ENCODE peak calls at places on chromosomes 4 and X, in five cellular contexts. One of them, this sample, is unnamed.

GRCh38 chrX:133402042-133402453 is 13.2 kb downstream of the GPC4 start:
- DNase-seq in GM13976: no peak
- DNase-seq in mammary epithelial cell: peak; percentile 20
- DNase-seq in endothelial cell of umbilical vein: no peak
- DNase-seq in neural crest cell: no peak
- DNase-seq in this sample: no peak

GRCh38 chr4:155609455-155610059 is 57.1 kb upstream of the GUCY1A1 start:
- DNase-seq in GM13976: no peak
- DNase-seq in mammary epithelial cell: peak; percentile 25
- DNase-seq in endothelial cell of umbilical vein: no peak
- DNase-seq in neural crest cell: no peak
- DNase-seq in this sample: no peak

GRCh38 chr4:179695175-179695574 is 2252.9 kb upstream of the AGA start:
- DNase-seq in GM13976: no peak
- DNase-seq in mammary epithelial cell: peak; percentile 5
- DNase-seq in endothelial cell of umbilical vein: no peak
- DNase-seq in neural crest cell: no peak
- DNase-seq in this sample: no peak

GRCh38 chr4:94516067-94516466 is 64.3 kb downstream of the PDLIM5 start:
- DNase-seq in GM13976: no peak
- DNase-seq in mammary epithelial cell: peak; percentile 75
- DNase-seq in endothelial cell of umbilical vein: no peak
- DNase-seq in neural crest cell: no peak
- DNase-seq in this sample: no peak

GRCh38 chr4:155271557-155271956 is 63.1 kb downstream of the NPY2R start:
- DNase-seq in GM13976: no peak
- DNase-seq in mammary epithelial cell: no peak
- DNase-seq in endothelial cell of umbilical vein: no peak
- DNase-seq in neural crest cell: no peak
- DNase-seq in this sample: no peak

GRCh38 chr4:62328526-62328925 is 1128.4 kb downstream of the ADGRL3 start:
- DNase-seq in GM13976: no peak
- DNase-seq in mammary epithelial cell: no peak
- DNase-seq in endothelial cell of umbilical vein: no peak
- DNase-seq in neural crest cell: no peak
- DNase-seq in this sample: no peak

GRCh38 chr4:94457692-94458106 is 6.0 kb downstream of the PDLIM5 start:
- DNase-seq in GM13976: no peak
- DNase-seq in mammary epithelial cell: no peak
- DNase-seq in endothelial cell of umbilical vein: peak; percentile 44
- DNase-seq in neural crest cell: peak; percentile 39
- DNase-seq in this sample: no peak

GRCh38 chr4:7266525-7267292 is 74.4 kb downstream of the SORCS2 start:
- DNase-seq in GM13976: no peak
- DNase-seq in mammary epithelial cell: peak; percentile 84
- DNase-seq in endothelial cell of umbilical vein: no peak
- DNase-seq in neural crest cell: no peak
- DNase-seq in this sample: no peak

GRCh38 chr4:134952305-134952704 is 750.7 kb upstream of the PABPC4L start:
- DNase-seq in GM13976: no peak
- DNase-seq in mammary epithelial cell: no peak
- DNase-seq in endothelial cell of umbilical vein: no peak
- DNase-seq in neural crest cell: no peak
- DNase-seq in this sample: no peak

GRCh38 chrX:130260316-130260715 is 8.4 kb downstream of the ZNF280C start:
- DNase-seq in GM13976: no peak
- DNase-seq in mammary epithelial cell: no peak
- DNase-seq in endothelial cell of umbilical vein: no peak
- DNase-seq in neural crest cell: no peak
- DNase-seq in this sample: no peak

GRCh38 chr4:181835348-181835747 is 407.9 kb upstream of the TENM3 start:
- DNase-seq in GM13976: no peak
- DNase-seq in mammary epithelial cell: peak; percentile 45
- DNase-seq in endothelial cell of umbilical vein: no peak
- DNase-seq in neural crest cell: no peak
- DNase-seq in this sample: no peak

GRCh38 chr4:688695-689497 is at the start of gene SLC49A3:
- DNase-seq in GM13976: peak; percentile 69
- DNase-seq in mammary epithelial cell: no peak
- DNase-seq in endothelial cell of umbilical vein: no peak
- DNase-seq in neural crest cell: no peak
- DNase-seq in this sample: no peak
- TF ChIP-seq CTCF in GM13976: no peak
- TF ChIP-seq CTCF in mammary epithelial cell: no peak
- TF ChIP-seq CTCF in endothelial cell of umbilical vein: no peak
- TF ChIP-seq CTCF in neural crest cell: no peak
- TF ChIP-seq CTCF in this sample: no peak

GRCh38 chr4:48779095-48779997 is 733 bp downstream of the FRYL start:
- DNase-seq in GM13976: peak; percentile 77
- DNase-seq in mammary epithelial cell: peak; percentile 52
- DNase-seq in endothelial cell of umbilical vein: peak; percentile 69
- DNase-seq in neural crest cell: peak; percentile 57
- DNase-seq in this sample: peak; percentile 72
- TF ChIP-seq CTCF in GM13976: peak; percentile 66
- TF ChIP-seq CTCF in mammary epithelial cell: no peak
- TF ChIP-seq CTCF in endothelial cell of umbilical vein: no peak
- TF ChIP-seq CTCF in neural crest cell: no peak
- TF ChIP-seq CTCF in this sample: no peak

GRCh38 chr4:40844261-40844660 is 94.5 kb downstream of the NSUN7 start:
- DNase-seq in GM13976: no peak
- DNase-seq in mammary epithelial cell: no peak
- DNase-seq in endothelial cell of umbilical vein: no peak
- DNase-seq in neural crest cell: no peak
- DNase-seq in this sample: no peak

GRCh38 chr4:40842725-40843401 is 93.1 kb downstream of the NSUN7 start:
- DNase-seq in GM13976: no peak
- DNase-seq in mammary epithelial cell: no peak
- DNase-seq in endothelial cell of umbilical vein: no peak
- DNase-seq in neural crest cell: no peak
- DNase-seq in this sample: no peak

GRCh38 chr4:40845136-40845910 is 95.6 kb downstream of the NSUN7 start:
- DNase-seq in GM13976: no peak
- DNase-seq in mammary epithelial cell: no peak
- DNase-seq in endothelial cell of umbilical vein: peak; percentile 36
- DNase-seq in neural crest cell: no peak
- DNase-seq in this sample: no peak

GRCh38 chr4:40842318-40842717 is 92.6 kb downstream of the NSUN7 start:
- DNase-seq in GM13976: no peak
- DNase-seq in mammary epithelial cell: no peak
- DNase-seq in endothelial cell of umbilical vein: no peak
- DNase-seq in neural crest cell: no peak
- DNase-seq in this sample: no peak

DNA sequence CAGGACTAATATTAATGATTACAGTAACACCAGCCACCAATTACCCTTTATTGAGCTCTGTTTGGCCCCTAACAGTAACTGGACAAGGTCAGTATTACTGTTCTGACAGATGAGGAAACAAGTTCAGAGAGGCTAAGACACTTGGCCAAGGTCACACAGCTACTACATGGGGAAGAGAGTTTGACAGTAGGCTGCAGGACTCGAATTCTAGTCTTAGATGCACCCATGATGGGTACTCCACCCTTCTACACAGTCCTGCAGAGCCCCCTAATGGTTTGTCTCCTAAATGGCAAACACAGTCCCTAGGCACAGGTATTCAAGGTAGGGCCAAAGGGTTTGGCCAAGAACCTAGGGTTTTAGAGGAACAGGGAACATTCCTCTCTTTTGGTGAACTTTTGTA is 93.9 kb downstream of the NSUN7 start:
- DNase-seq in GM13976: peak; percentile 54
- DNase-seq in mammary epithelial cell: no peak
- DNase-seq in endothelial cell of umbilical vein: no peak
- DNase-seq in neural crest cell: no peak
- DNase-seq in this sample: no peak
- TF ChIP-seq CTCF in GM13976: peak; percentile 65
- TF ChIP-seq CTCF in mammary epithelial cell: no peak
- TF ChIP-seq CTCF in endothelial cell of umbilical vein: no peak
- TF ChIP-seq CTCF in neural crest cell: no peak
- TF ChIP-seq CTCF in this sample: peak; percentile 64

GRCh38 chr4:108130955-108131354 is 37.8 kb downstream of the LEF1 start:
- DNase-seq in GM13976: no peak
- DNase-seq in mammary epithelial cell: no peak
- DNase-seq in endothelial cell of umbilical vein: no peak
- DNase-seq in neural crest cell: no peak
- DNase-seq in this sample: no peak

GRCh38 chr4:108140328-108140727 is 28.4 kb downstream of the LEF1 start:
- DNase-seq in GM13976: no peak
- DNase-seq in mammary epithelial cell: no peak
- DNase-seq in endothelial cell of umbilical vein: no peak
- DNase-seq in neural crest cell: no peak
- DNase-seq in this sample: no peak

GRCh38 chr4:108141213-108142045 is 27.3 kb downstream of the LEF1 start:
- DNase-seq in GM13976: peak; percentile 26
- DNase-seq in mammary epithelial cell: no peak
- DNase-seq in endothelial cell of umbilical vein: no peak
- DNase-seq in neural crest cell: peak; percentile 30
- DNase-seq in this sample: no peak

GRCh38 chr4:108139089-108139488 is 29.6 kb downstream of the LEF1 start:
- DNase-seq in GM13976: no peak
- DNase-seq in mammary epithelial cell: no peak
- DNase-seq in endothelial cell of umbilical vein: no peak
- DNase-seq in neural crest cell: no peak
- DNase-seq in this sample: no peak

GRCh38 chr4:108135549-108136209 is 33.1 kb downstream of the LEF1 start:
- DNase-seq in GM13976: no peak
- DNase-seq in mammary epithelial cell: peak; percentile 63
- DNase-seq in endothelial cell of umbilical vein: no peak
- DNase-seq in neural crest cell: peak; percentile 32
- DNase-seq in this sample: no peak
- TF ChIP-seq CTCF in GM13976: no peak
- TF ChIP-seq CTCF in mammary epithelial cell: no peak
- TF ChIP-seq CTCF in endothelial cell of umbilical vein: no peak
- TF ChIP-seq CTCF in neural crest cell: no peak
- TF ChIP-seq CTCF in this sample: no peak

GRCh38 chrX:13764765-13765164 is 30.2 kb downstream of the OFD1 start:
- DNase-seq in GM13976: no peak
- DNase-seq in mammary epithelial cell: no peak
- DNase-seq in endothelial cell of umbilical vein: no peak
- DNase-seq in neural crest cell: peak; percentile 38
- DNase-seq in this sample: no peak
- TF ChIP-seq CTCF in GM13976: no peak
- TF ChIP-seq CTCF in mammary epithelial cell: peak; percentile 5
- TF ChIP-seq CTCF in endothelial cell of umbilical vein: no peak
- TF ChIP-seq CTCF in neural crest cell: peak; percentile 57
- TF ChIP-seq CTCF in this sample: no peak

GRCh38 chrX:47234583-47234982 is 1.8 kb downstream of the USP11 start:
- DNase-seq in GM13976: no peak
- DNase-seq in mammary epithelial cell: peak; percentile 30
- DNase-seq in endothelial cell of umbilical vein: no peak
- DNase-seq in neural crest cell: no peak
- DNase-seq in this sample: no peak
- TF ChIP-seq CTCF in GM13976: no peak
- TF ChIP-seq CTCF in mammary epithelial cell: no peak
- TF ChIP-seq CTCF in endothelial cell of umbilical vein: no peak
- TF ChIP-seq CTCF in neural crest cell: no peak
- TF ChIP-seq CTCF in this sample: no peak

GRCh38 chrX:2397648-2398340 is 103.0 kb downstream of the DHRSX start:
- DNase-seq in GM13976: no peak
- DNase-seq in mammary epithelial cell: peak; percentile 37
- DNase-seq in endothelial cell of umbilical vein: no peak
- DNase-seq in neural crest cell: no peak
- DNase-seq in this sample: no peak
- TF ChIP-seq CTCF in GM13976: no peak
- TF ChIP-seq CTCF in mammary epithelial cell: no peak
- TF ChIP-seq CTCF in endothelial cell of umbilical vein: no peak
- TF ChIP-seq CTCF in neural crest cell: no peak
- TF ChIP-seq CTCF in this sample: no peak

DNA sequence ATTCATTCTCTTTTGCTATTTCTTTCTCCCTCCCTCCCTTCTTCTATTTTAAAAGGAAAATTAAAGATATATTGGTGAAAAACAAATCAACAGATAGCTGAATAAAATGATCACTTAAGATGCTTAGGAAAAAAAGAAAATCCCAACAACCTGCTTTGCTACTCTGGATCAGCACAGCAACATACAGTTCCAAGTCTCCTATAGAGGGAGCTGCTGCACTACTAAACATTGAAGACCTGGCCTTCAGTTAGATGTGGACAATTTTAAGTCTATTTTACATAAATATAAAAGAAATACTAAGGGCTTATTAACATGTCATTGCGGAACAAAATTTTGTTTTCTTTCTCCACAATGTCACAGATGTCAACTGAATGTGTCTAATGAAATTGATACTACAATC is 226.4 kb downstream of the MAGEB5 start:
- DNase-seq in GM13976: no peak
- DNase-seq in mammary epithelial cell: peak; percentile 3
- DNase-seq in endothelial cell of umbilical vein: peak; percentile 68
- DNase-seq in neural crest cell: no peak
- DNase-seq in this sample: no peak
- TF ChIP-seq CTCF in GM13976: peak; percentile 17
- TF ChIP-seq CTCF in mammary epithelial cell: peak; percentile 60
- TF ChIP-seq CTCF in endothelial cell of umbilical vein: no peak
- TF ChIP-seq CTCF in neural crest cell: peak; percentile 70
- TF ChIP-seq CTCF in this sample: no peak

GRCh38 chrX:137166591-137166990 is 132.8 kb upstream of the GPR101 start:
- DNase-seq in GM13976: no peak
- DNase-seq in mammary epithelial cell: no peak
- DNase-seq in endothelial cell of umbilical vein: no peak
- DNase-seq in neural crest cell: no peak
- DNase-seq in this sample: no peak
- TF ChIP-seq CTCF in GM13976: peak; percentile 21
- TF ChIP-seq CTCF in mammary epithelial cell: no peak
- TF ChIP-seq CTCF in endothelial cell of umbilical vein: no peak
- TF ChIP-seq CTCF in neural crest cell: peak; percentile 49
- TF ChIP-seq CTCF in this sample: no peak

GRCh38 chr4:113689394-113689793 is 72.1 kb downstream of the CAMK2D start:
- DNase-seq in GM13976: no peak
- DNase-seq in mammary epithelial cell: no peak
- DNase-seq in endothelial cell of umbilical vein: no peak
- DNase-seq in neural crest cell: no peak
- DNase-seq in this sample: no peak

GRCh38 chr4:113682730-113683129 is 78.8 kb downstream of the CAMK2D start:
- DNase-seq in GM13976: no peak
- DNase-seq in mammary epithelial cell: peak; percentile 32
- DNase-seq in endothelial cell of umbilical vein: no peak
- DNase-seq in neural crest cell: no peak
- DNase-seq in this sample: no peak

GRCh38 chr4:113683143-113683542 is 78.4 kb downstream of the CAMK2D start:
- DNase-seq in GM13976: peak; percentile 49
- DNase-seq in mammary epithelial cell: peak; percentile 45
- DNase-seq in endothelial cell of umbilical vein: no peak
- DNase-seq in neural crest cell: no peak
- DNase-seq in this sample: no peak

GRCh38 chr4:113686950-113687718 is 74.4 kb downstream of the CAMK2D start:
- DNase-seq in GM13976: no peak
- DNase-seq in mammary epithelial cell: no peak
- DNase-seq in endothelial cell of umbilical vein: no peak
- DNase-seq in neural crest cell: no peak
- DNase-seq in this sample: no peak

GRCh38 chr4:113684534-113685091 is 76.9 kb downstream of the CAMK2D start:
- DNase-seq in GM13976: no peak
- DNase-seq in mammary epithelial cell: no peak
- DNase-seq in endothelial cell of umbilical vein: no peak
- DNase-seq in neural crest cell: no peak
- DNase-seq in this sample: no peak
- TF ChIP-seq CTCF in GM13976: no peak
- TF ChIP-seq CTCF in mammary epithelial cell: peak; percentile 26
- TF ChIP-seq CTCF in endothelial cell of umbilical vein: no peak
- TF ChIP-seq CTCF in neural crest cell: peak; percentile 31
- TF ChIP-seq CTCF in this sample: no peak

This sample was measured in CD14-positive monocyte.